ENCODE peak calls at places on chromosomes 3 and 15, in eight cellular contexts. I is left lung, F is hepatocyte, M is HL-60, G is mammary epithelial cell, A is neural progenitor cell, N is mucosa of descending colon, P is WTC11. Q is an unnamed sample.

GRCh38 chr15:45167631-45168205 is 20.0 kb downstream of the SHF start:
- DNase-seq in I (no peak), F (no peak), M (no peak), G (no peak), A (no peak), N (no peak), P (no peak), Q (no peak)

GRCh38 chr15:70281261-70281810 is 183.6 kb upstream of the TLE3 start:
- DNase-seq in I (no peak), F (no peak), M (no peak), G (no peak), A (no peak), N (no peak), P (no peak), Q (no peak)

GRCh38 chr3:72077473-72078259 is 292.7 kb upstream of the PROK2 start:
- DNase-seq in I (no peak), F (no peak), M (peak), G (no peak), A (no peak), N (no peak), P (no peak), Q (no peak)

GRCh38 chr15:79193157-79193948 is 89.2 kb upstream of the ANKRD34C start:
- DNase-seq in I (no peak), F (no peak), M (no peak), G (no peak), A (no peak), N (no peak), P (no peak), Q (no peak)

GRCh38 chr3:102098130-102098885 is 249.0 kb downstream of the NFKBIZ start:
- DNase-seq in I (no peak), F (no peak), M (no peak), G (no peak), A (no peak), N (no peak), P (no peak), Q (no peak)

GRCh38 chr15:29468899-29469298 is 199.3 kb upstream of the NSMCE3 start:
- DNase-seq in I (no peak), F (no peak), M (no peak), G (no peak), A (no peak), N (no peak), P (no peak), Q (no peak)

GRCh38 chr15:35616436-35617271 is 70.7 kb upstream of the DPH6 start:
- DNase-seq in I (no peak), F (no peak), M (no peak), G (no peak), A (no peak), N (no peak), P (no peak), Q (no peak)

GRCh38 chr15:67558502-67558901 is 16.0 kb downstream of the MAP2K5 start:
- DNase-seq in I (no peak), F (no peak), M (no peak), G (no peak), A (peak), N (no peak), P (peak), Q (no peak)

GRCh38 chr3:124084398-124084881 is 92.5 kb upstream of the ROPN1 start:
- DNase-seq in I (no peak), F (peak), M (no peak), G (no peak), A (no peak), N (no peak), P (no peak), Q (no peak)

GRCh38 chr15:90184119-90184785 is 16.9 kb upstream of the SEMA4B start:
- DNase-seq in I (no peak), F (peak), M (no peak), G (peak), A (no peak), N (peak), P (no peak), Q (peak)

GRCh38 chr15:55277116-55277564 is 12.5 kb downstream of the RAB27A start:
- DNase-seq in I (no peak), F (no peak), M (no peak), G (no peak), A (no peak), N (no peak), P (no peak), Q (no peak)

GRCh38 chr15:92921215-92922131 is 21.3 kb downstream of the CHD2 start:
- DNase-seq in I (no peak), F (peak), M (no peak), G (peak), A (no peak), N (no peak), P (no peak), Q (no peak)

GRCh38 chr3:73727117-73727802 is 102.5 kb upstream of the PDZRN3 start:
- DNase-seq in I (no peak), F (peak), M (no peak), G (peak), A (peak), N (peak), P (peak), Q (peak)

GRCh38 chr15:96629501-96629900 is 299.0 kb downstream of the NR2F2 start:
- DNase-seq in I (no peak), F (no peak), M (no peak), G (no peak), A (no peak), N (peak), P (no peak), Q (no peak)

GRCh38 chr15:25545017-25545416 is 106.2 kb upstream of the UBE3A start:
- DNase-seq in I (no peak), F (no peak), M (no peak), G (peak), A (no peak), N (no peak), P (no peak), Q (no peak)

GRCh38 chr3:122299872-122300460 is 25.1 kb upstream of the CSTA start:
- DNase-seq in I (no peak), F (no peak), M (no peak), G (no peak), A (peak), N (peak), P (peak), Q (peak)

GRCh38 chr3:46626039-46626438 is 13.7 kb downstream of the FAM240A start:
- DNase-seq in I (no peak), F (peak), M (no peak), G (no peak), A (no peak), N (peak), P (no peak), Q (no peak)

GRCh38 chr15:61467823-61468222 is 238.7 kb upstream of the RORA start:
- DNase-seq in I (no peak), F (no peak), M (no peak), G (no peak), A (no peak), N (no peak), P (no peak), Q (no peak)

GRCh38 chr15:41798607-41799487 is 24.6 kb downstream of the MAPKBP1 start:
- DNase-seq in I (no peak), F (no peak), M (no peak), G (no peak), A (no peak), N (no peak), P (no peak), Q (no peak)

GRCh38 chr3:30222436-30222835 is 384.0 kb upstream of the TGFBR2 start:
- DNase-seq in I (no peak), F (no peak), M (no peak), G (no peak), A (no peak), N (no peak), P (no peak), Q (no peak)

GRCh38 chr15:69340243-69340991 is 41.7 kb downstream of the PAQR5 start:
- DNase-seq in I (no peak), F (no peak), M (no peak), G (no peak), A (no peak), N (no peak), P (no peak), Q (no peak)

GRCh38 chr3:167913218-167913902 is 177.8 kb downstream of the SERPINI1 start:
- DNase-seq in I (no peak), F (peak), M (peak), G (peak), A (peak), N (no peak), P (peak), Q (peak)

GRCh38 chr15:51368751-51369450 is 27.4 kb downstream of the GLDN start:
- DNase-seq in I (no peak), F (no peak), M (no peak), G (no peak), A (no peak), N (no peak), P (no peak), Q (no peak)

GRCh38 chr3:153855772-153856171 is 265.4 kb upstream of the ARHGEF26 start:
- DNase-seq in I (no peak), F (no peak), M (no peak), G (no peak), A (no peak), N (no peak), P (peak), Q (no peak)
- TF ChIP-seq CTCF in I (no peak), F (no peak), M (no peak), G (no peak), A (no peak), N (no peak), P (no peak), Q (no peak)

DNA sequence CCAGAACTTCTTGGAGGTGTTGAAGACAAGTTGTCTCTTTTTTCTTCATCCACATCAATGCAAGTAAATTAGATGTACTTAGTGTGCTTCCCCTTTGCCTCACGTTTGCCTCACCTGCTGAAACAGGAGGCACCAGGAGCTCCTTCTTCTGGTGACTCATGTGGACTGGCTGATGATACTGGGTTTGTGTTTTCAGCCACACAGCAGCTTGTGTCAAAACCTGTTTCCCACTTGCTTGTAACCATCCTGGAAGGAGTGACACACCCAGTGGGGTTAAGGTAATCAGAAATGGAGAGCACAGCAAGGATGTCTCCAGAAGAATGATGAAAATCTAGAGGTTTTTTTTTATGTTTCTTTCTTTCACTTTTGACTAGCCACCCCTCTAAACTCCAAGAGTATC is 143.3 kb upstream of the RBMS3 start:
- DNase-seq in I (no peak), F (no peak), M (no peak), G (peak), A (no peak), N (no peak), P (no peak), Q (no peak)
- TF ChIP-seq CTCF in I (no peak), F (no peak), M (no peak), G (peak), A (no peak), N (no peak), P (no peak), Q (no peak)

DNA sequence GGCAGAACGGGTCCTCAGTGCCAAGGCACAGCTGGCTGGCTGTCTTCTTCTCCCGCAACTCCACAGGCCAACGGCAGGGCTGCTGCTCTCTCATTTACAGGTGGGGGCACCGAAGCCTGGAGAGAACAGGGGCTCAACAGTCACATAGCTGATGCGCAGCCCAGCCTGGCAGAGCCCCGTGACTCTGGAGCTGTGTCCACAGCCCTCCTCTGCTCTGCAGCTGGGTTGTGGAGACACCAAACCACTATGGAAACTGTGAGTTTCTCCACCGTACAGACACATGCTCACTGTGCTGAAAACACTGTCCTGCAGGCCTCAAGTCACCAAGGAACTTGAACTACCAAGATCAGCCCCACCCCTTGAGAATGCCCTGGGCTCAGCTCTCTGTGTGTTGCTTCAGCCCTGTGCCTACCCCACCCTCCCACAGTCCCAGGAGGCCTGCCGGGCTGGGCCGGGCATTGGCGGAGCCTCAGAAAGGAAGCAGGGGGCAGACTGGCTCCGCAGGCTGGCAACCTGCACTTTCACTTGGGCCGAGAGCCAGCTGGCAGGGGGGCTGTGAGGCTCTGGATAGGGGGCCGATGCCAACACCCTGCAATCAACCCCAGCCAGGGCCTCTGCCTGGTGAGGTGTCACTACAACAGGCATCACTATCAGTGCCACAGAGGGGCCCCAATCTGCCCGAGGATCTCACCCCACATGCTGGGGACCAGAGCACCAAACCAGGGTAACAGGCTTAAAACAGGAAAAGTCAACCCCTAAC is 113.7 kb upstream of the RPL32 start:
- DNase-seq in I (peak), F (peak), M (peak), G (peak), A (no peak), N (peak), P (no peak), Q (no peak)
- TF ChIP-seq CTCF in I (no peak), F (no peak), M (no peak), G (no peak), A (no peak), N (no peak), P (no peak), Q (no peak)

GRCh38 chr3:179081885-179082284 is 10.3 kb upstream of the ZMAT3 start:
- DNase-seq in I (no peak), F (no peak), M (no peak), G (no peak), A (no peak), N (no peak), P (no peak), Q (no peak)

GRCh38 chr3:179083977-179084376 is 12.4 kb upstream of the ZMAT3 start:
- DNase-seq in I (no peak), F (no peak), M (no peak), G (no peak), A (peak), N (no peak), P (no peak), Q (no peak)

GRCh38 chr3:179079537-179079936 is 7.9 kb upstream of the ZMAT3 start:
- DNase-seq in I (no peak), F (no peak), M (no peak), G (no peak), A (no peak), N (no peak), P (no peak), Q (no peak)

GRCh38 chr3:179088306-179088705 is 16.7 kb upstream of the ZMAT3 start:
- DNase-seq in I (no peak), F (no peak), M (no peak), G (no peak), A (no peak), N (no peak), P (no peak), Q (no peak)

GRCh38 chr3:179082416-179082815 is 10.8 kb upstream of the ZMAT3 start:
- DNase-seq in I (no peak), F (no peak), M (no peak), G (peak), A (no peak), N (no peak), P (no peak), Q (no peak)
- TF ChIP-seq CTCF in I (no peak), F (no peak), M (no peak), G (no peak), A (no peak), N (no peak), P (no peak), Q (no peak)

DNA sequence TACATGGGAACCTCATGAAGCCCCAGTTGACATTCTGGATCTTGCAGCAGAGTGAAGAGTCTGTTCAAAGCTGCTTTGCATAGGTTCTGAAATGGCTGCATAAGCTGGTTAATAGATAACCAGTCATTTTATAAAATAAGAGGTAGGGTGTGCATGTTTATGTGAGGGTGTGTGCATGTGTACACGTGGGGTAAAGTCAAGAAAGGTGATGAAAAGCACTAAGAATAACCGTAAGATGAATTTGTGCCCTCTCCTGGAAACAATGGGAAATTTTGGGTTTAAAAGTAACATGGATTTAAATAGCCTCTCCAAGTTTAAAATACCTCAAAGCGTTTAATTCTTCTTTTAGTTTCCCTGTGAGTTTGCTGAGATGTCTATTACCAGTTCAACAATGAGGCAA is 33.0 kb downstream of the PAQR9 start:
- DNase-seq in I (no peak), F (peak), M (no peak), G (no peak), A (no peak), N (peak), P (no peak), Q (no peak)
- TF ChIP-seq CTCF in I (no peak), F (no peak), M (no peak), G (no peak), A (no peak), N (no peak), P (no peak), Q (no peak)

DNA sequence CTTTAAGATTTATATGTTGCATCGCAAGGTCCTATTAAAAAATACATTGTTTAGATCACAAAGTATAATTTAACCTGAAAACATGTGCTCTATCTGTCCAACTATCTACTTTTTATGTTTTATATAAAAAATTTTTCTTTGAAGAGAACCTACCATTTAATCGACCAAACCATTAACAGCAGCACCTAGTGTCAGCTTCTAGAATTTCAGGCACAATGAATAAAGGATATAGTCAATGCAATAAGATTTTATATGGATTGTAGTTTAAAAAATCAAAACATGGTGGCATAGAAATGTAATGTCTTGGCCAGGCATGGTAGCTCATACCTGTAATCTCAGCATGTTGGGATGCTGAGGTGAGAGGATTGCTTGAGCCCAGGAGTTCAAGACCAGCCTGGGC is 313.7 kb downstream of the GAP43 start:
- DNase-seq in I (no peak), F (no peak), M (no peak), G (no peak), A (no peak), N (no peak), P (no peak), Q (no peak)
- TF ChIP-seq CTCF in I (no peak), F (no peak), M (peak), G (peak), A (peak), N (no peak), P (peak), Q (peak)

DNA sequence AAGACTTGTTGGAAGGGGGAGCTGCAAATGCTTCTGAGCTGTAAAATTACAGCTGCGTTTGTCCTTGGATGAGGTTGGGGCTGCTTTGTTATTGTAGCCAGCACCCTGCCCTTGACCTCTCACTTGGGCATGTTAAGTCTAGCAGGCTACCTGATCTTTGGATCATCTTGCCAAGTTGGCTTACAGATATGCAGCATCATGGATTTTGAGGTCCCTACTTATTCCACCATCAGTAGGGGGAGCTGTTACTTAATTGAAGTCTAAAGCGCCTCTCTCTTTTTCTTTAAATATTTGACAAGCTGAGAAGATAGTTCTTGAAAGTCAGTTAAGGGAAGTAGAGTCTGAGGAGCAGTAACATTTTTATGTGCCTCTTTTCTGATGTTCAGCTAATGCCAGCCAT is 793.0 kb downstream of the MCTP2 start:
- DNase-seq in I (no peak), F (peak), M (no peak), G (peak), A (peak), N (no peak), P (no peak), Q (no peak)
- TF ChIP-seq CTCF in I (peak), F (peak), M (peak), G (peak), A (peak), N (no peak), P (no peak), Q (peak)

GRCh38 chr3:48655063-48655462 is 7.6 kb downstream of the CELSR3 start:
- DNase-seq in I (no peak), F (no peak), M (no peak), G (no peak), A (no peak), N (no peak), P (no peak), Q (no peak)
- TF ChIP-seq CTCF in I (no peak), F (no peak), M (no peak), G (no peak), A (no peak), N (no peak), P (no peak), Q (no peak)

DNA sequence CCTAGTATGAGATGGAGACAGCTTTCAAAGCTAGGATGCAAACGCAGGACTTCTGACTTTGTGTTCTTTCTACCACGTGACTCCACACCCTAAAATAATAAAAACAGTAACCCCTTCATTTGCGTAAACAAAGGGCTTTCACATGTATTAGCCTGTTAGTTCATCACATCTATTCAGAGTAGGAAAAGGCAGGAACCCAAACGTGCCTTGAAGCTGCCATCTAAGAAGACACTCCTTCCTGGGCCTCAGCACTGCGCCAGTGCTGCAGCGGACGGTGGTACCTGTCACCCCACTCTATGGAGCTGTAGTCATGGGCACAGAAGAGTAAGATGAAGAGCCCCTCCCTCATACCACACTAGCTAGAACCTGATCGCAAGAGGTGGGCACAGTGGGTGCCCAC is 34.3 kb downstream of the PLD1 start:
- DNase-seq in I (no peak), F (no peak), M (no peak), G (no peak), A (no peak), N (no peak), P (no peak), Q (no peak)
- TF ChIP-seq CTCF in I (no peak), F (no peak), M (no peak), G (no peak), A (no peak), N (no peak), P (no peak), Q (no peak)

GRCh38 chr3:64262574-64263114 is 37.4 kb upstream of the PRICKLE2 start:
- DNase-seq in I (no peak), F (no peak), M (no peak), G (no peak), A (no peak), N (no peak), P (peak), Q (no peak)
- TF ChIP-seq CTCF in I (no peak), F (no peak), M (no peak), G (peak), A (no peak), N (no peak), P (no peak), Q (no peak)

Q was measured in nephron progenitor cell.